ENCODE peak calls at places on chromosomes 11 and 22, in four cellular contexts. L is AG04449; V is WTC11; K is CD8-positive, alpha-beta memory T cell. C is an unnamed sample.

GRCh38 chr11:8692417-8692816 is 9.8 kb downstream of the RPL27A start:
- DNase-seq in K (no peak), V (no peak), L (no peak), C (no peak)

GRCh38 chr11:131823772-131824171 is 453.4 kb downstream of the NTM start:
- DNase-seq in K (no peak), L (no peak), V (no peak), C (no peak)

GRCh38 chr11:70934999-70935768 is 317.2 kb downstream of the SHANK2 start:
- DNase-seq in V (no peak), L (no peak), K (no peak), C (no peak)

GRCh38 chr22:29061773-29062172 is at the start of gene C22orf31:
- DNase-seq in L (no peak), K (no peak), V (no peak), C (no peak)

GRCh38 chr11:100434821-100435641 is 252.1 kb upstream of the ARHGAP42 start:
- DNase-seq in L (no peak), K (no peak), V (no peak), C (no peak)

GRCh38 chr22:43277091-43277490 is 66.1 kb downstream of the SCUBE1 start:
- DNase-seq in K (no peak), V (no peak), L (no peak), C (no peak)

GRCh38 chr11:19951558-19952083 is 208.7 kb downstream of the DBX1 start:
- DNase-seq in V (no peak), L (no peak), K (no peak), C (no peak)

GRCh38 chr11:70433038-70433437 is 34.7 kb downstream of the CTTN start:
- DNase-seq in V (no peak), K (no peak), L (no peak), C (no peak)

GRCh38 chr11:44174846-44175245 is 79.4 kb downstream of the EXT2 start:
- DNase-seq in L (no peak), K (no peak), V (no peak), C (no peak)

GRCh38 chr11:72085836-72086475 is 5.3 kb downstream of the LRRC51 start:
- DNase-seq in K (no peak), V (no peak), L (no peak), C (no peak)

GRCh38 chr11:74520927-74521665 is 27.6 kb upstream of the LIPT2 start:
- DNase-seq in K (no peak), L (no peak), V (no peak), C (no peak)

C was measured in naive thymus-derived CD8-positive, alpha-beta T cell.